ENCODE peak calls at places on chromosomes 13 and 19, in ten cellular contexts. S is CD8-positive, alpha-beta memory T cell; Q is ureter; U is T-helper 9 cell; W is endothelial cell; H is HTR-8/SVneo; E is stimulated activated CD4-positive, alpha-beta T cell treated with anti-CD3 and anti-CD28 coated beads, Interleukin-2, amount 100 ng/mL, for 48 hours; G is GM12865; M is activated CD4-positive, alpha-beta T cell treated with anti-CD3 and anti-CD28 coated beads, Interleukin-2, amount 50 U/mL, for 4 hours; Z is cardiac fibroblast. I is an unnamed sample.

GRCh38 chr19:35352177-35352447 is 4.4 kb downstream of the FFAR1 start:
- DNase-seq in S (no peak), Q (no peak), U (no peak), W (no peak), H (no peak), E (no peak), G (peak; percentile 2), M (no peak), Z (no peak), I (no peak)

GRCh38 chr13:100443998-100444328 is 144.6 kb downstream of the GGACT start:
- DNase-seq in S (no peak), Q (no peak), U (no peak), W (no peak), H (no peak), E (no peak), G (no peak), M (no peak), Z (no peak), I (no peak)

GRCh38 chr13:50140153-50140552 is 124.9 kb downstream of the KCNRG start:
- DNase-seq in S (no peak), Q (no peak), U (no peak), W (no peak), H (no peak), E (no peak), G (no peak), M (no peak), Z (no peak), I (no peak)

GRCh38 chr19:18379803-18380747 is 5.9 kb upstream of the GDF15 start:
- DNase-seq in S (no peak), Q (peak; percentile 94), U (no peak), W (no peak), H (peak; percentile 55), E (no peak), G (no peak), M (no peak), Z (peak; percentile 82), I (no peak)

GRCh38 chr19:40588110-40588854 is 11.6 kb downstream of the SHKBP1 start:
- DNase-seq in S (no peak), Q (no peak), U (no peak), W (no peak), H (peak; percentile 44), E (no peak), G (no peak), M (no peak), Z (no peak), I (no peak)

GRCh38 chr19:51083181-51083580 is 494 bp upstream of the KLK14 start:
- DNase-seq in S (no peak), Q (no peak), U (no peak), W (no peak), H (no peak), E (no peak), G (no peak), M (no peak), Z (no peak), I (no peak)

GRCh38 chr13:33017410-33017929 is 1.2 kb downstream of the KL start:
- DNase-seq in S (peak; percentile 5), Q (peak; percentile 51), U (no peak), W (peak; percentile 62), H (no peak), E (no peak), G (peak; percentile 94), M (no peak), Z (peak; percentile 73), I (no peak)

GRCh38 chr19:40231544-40232424 is 5.3 kb upstream of the CCNP start:
- DNase-seq in S (no peak), Q (no peak), U (no peak), W (no peak), H (no peak), E (no peak), G (no peak), M (no peak), Z (peak; percentile 33), I (no peak)

GRCh38 chr13:39655041-39655568 is 357 bp upstream of the COG6 start:
- DNase-seq in S (no peak), Q (no peak), U (no peak), W (no peak), H (no peak), E (no peak), G (peak; percentile 3), M (no peak), Z (peak; percentile 2), I (no peak)

GRCh38 chr19:6424190-6424938 is at the start of gene KHSRP:
- DNase-seq in S (peak; percentile 21), Q (no peak), U (peak; percentile 18), W (peak; percentile 31), H (peak; percentile 99), E (peak; percentile 32), G (peak; percentile 46), M (peak; percentile 22), Z (no peak), I (no peak)

GRCh38 chr13:111247552-111247951 is 72.9 kb upstream of the TEX29 start:
- DNase-seq in S (no peak), Q (no peak), U (no peak), W (no peak), H (no peak), E (no peak), G (no peak), M (no peak), Z (no peak), I (no peak)

GRCh38 chr19:23762884-23763711 is 4.4 kb upstream of the ZNF681 start:
- DNase-seq in S (peak; percentile 87), Q (peak; percentile 92), U (peak; percentile 83), W (peak; percentile 90), H (peak; percentile 30), E (peak; percentile 72), G (peak; percentile 35), M (peak; percentile 77), Z (peak; percentile 31), I (no peak)

GRCh38 chr19:7971553-7972520 is 28.4 kb upstream of the TIMM44 start:
- DNase-seq in S (no peak), Q (no peak), U (no peak), W (no peak), H (no peak), E (no peak), G (no peak), M (no peak), Z (no peak), I (no peak)